ENCODE peak calls at places on chromosome 4, in seven cellular contexts. J is IMR-90, A is mesendoderm, I is mesenchymal stem cell, D is neuronal stem cell, F is H1, N is trophoblast cell. W is an unnamed sample.

GRCh38 chr4:109590841-109591357 is 30.9 kb downstream of the MCUB start:
- DNase-seq in N (peak), I (no peak), A (no peak), D (no peak), J (no peak), F (no peak), W (no peak)

GRCh38 chr4:77599378-77599777 is 6.2 kb upstream of the CXCL13 start:
- DNase-seq in F (no peak), I (peak), N (peak), A (peak), J (peak), D (no peak), W (peak)

GRCh38 chr4:111650553-111651183 is 494.6 kb upstream of the FAM241A start:
- DNase-seq in A (no peak), F (no peak), D (no peak), I (no peak), J (no peak), N (no peak), W (no peak)

GRCh38 chr4:147461161-147461560 is 19.7 kb upstream of the EDNRA start:
- DNase-seq in A (no peak), N (no peak), F (no peak), I (no peak), J (peak), D (no peak), W (no peak)

GRCh38 chr4:46389301-46389761 is 597 bp downstream of the GABRA2 start:
- DNase-seq in I (peak), A (peak), D (peak), J (no peak), N (no peak), F (peak), W (peak)

GRCh38 chr4:142201041-142201440 is 564.7 kb downstream of the IL15 start:
- DNase-seq in J (no peak), D (no peak), F (no peak), I (no peak), A (no peak), N (no peak), W (no peak)

GRCh38 chr4:142407569-142407968 is 438.5 kb downstream of the INPP4B start:
- DNase-seq in N (no peak), F (no peak), D (no peak), I (no peak), J (no peak), A (peak), W (no peak)

GRCh38 chr4:77695769-77696168 is 90.1 kb downstream of the CXCL13 start:
- DNase-seq in I (peak), A (peak), F (no peak), J (peak), D (no peak), N (no peak), W (no peak)

GRCh38 chr4:55256787-55257186 is 89.3 kb upstream of the SRD5A3 start:
- DNase-seq in N (no peak), D (no peak), I (peak), J (no peak), F (no peak), A (peak), W (no peak)

GRCh38 chr4:158873795-158874359 is 105.1 kb downstream of the FNIP2 start:
- DNase-seq in J (peak), N (peak), F (no peak), A (peak), I (peak), D (no peak), W (no peak)

GRCh38 chr4:29540439-29541102 is 1179.6 kb upstream of the PCDH7 start:
- DNase-seq in A (no peak), J (peak), D (no peak), F (no peak), I (peak), N (no peak), W (no peak)

GRCh38 chr4:33924239-33924638 is 2320.1 kb downstream of the ARAP2 start:
- DNase-seq in J (peak), N (no peak), D (peak), F (no peak), I (peak), A (peak), W (peak)

GRCh38 chr4:55498051-55498450 is 48.7 kb downstream of the CLOCK start:
- DNase-seq in I (no peak), F (no peak), N (no peak), J (peak), D (no peak), A (no peak), W (no peak)

GRCh38 chr4:118173956-118174355 is 139.7 kb downstream of the NDST3 start:
- DNase-seq in N (no peak), I (peak), D (no peak), J (peak), F (no peak), A (no peak), W (no peak)

GRCh38 chr4:107071108-107071507 is 35.0 kb upstream of the DKK2 start:
- DNase-seq in D (no peak), A (no peak), N (no peak), F (no peak), I (no peak), J (no peak), W (no peak)

GRCh38 chr4:13857800-13858199 is 230.3 kb upstream of the BOD1L1 start:
- DNase-seq in N (no peak), D (no peak), J (no peak), F (no peak), A (no peak), I (no peak), W (no peak)

GRCh38 chr4:84727491-84727890 is 144.6 kb downstream of the CDS1 start:
- DNase-seq in I (no peak), N (no peak), F (no peak), J (no peak), D (no peak), A (no peak), W (no peak)

GRCh38 chr4:78742300-78742699 is 33.9 kb upstream of the BMP2K start:
- DNase-seq in A (no peak), D (no peak), N (no peak), I (no peak), F (no peak), J (no peak), W (no peak)

GRCh38 chr4:10164877-10165283 is 48.3 kb upstream of the WDR1 start:
- DNase-seq in N (peak), I (peak), A (peak), D (peak), F (peak), J (peak), W (peak)

GRCh38 chr4:77959566-77960338 is 97.1 kb downstream of the MRPL1 start:
- DNase-seq in D (peak), N (peak), F (no peak), J (peak), I (peak), A (peak), W (no peak)

GRCh38 chr4:45629717-45630116 is 494.1 kb downstream of the GABRG1 start:
- DNase-seq in I (no peak), A (no peak), F (no peak), D (no peak), J (no peak), N (no peak), W (no peak)

GRCh38 chr4:42655921-42656735 is 777 bp downstream of the ATP8A1 start:
- DNase-seq in D (peak), A (peak), J (no peak), I (peak), N (no peak), F (peak), W (peak)

GRCh38 chr4:147683172-147683571 is 791 bp downstream of the PRMT9 start:
- DNase-seq in A (peak), I (peak), J (peak), D (no peak), N (no peak), F (no peak), W (no peak)

GRCh38 chr4:89704651-89705395 is 132.1 kb downstream of the SNCA start:
- DNase-seq in N (no peak), F (no peak), I (no peak), D (no peak), A (no peak), J (no peak), W (no peak)

GRCh38 chr4:78691971-78692814 is 84.0 kb upstream of the BMP2K start:
- DNase-seq in I (peak), N (peak), F (no peak), J (peak), D (no peak), A (peak), W (no peak)

GRCh38 chr4:14087459-14087858 is 459.9 kb upstream of the BOD1L1 start:
- DNase-seq in J (no peak), D (no peak), A (no peak), F (no peak), N (no peak), I (no peak), W (no peak)

GRCh38 chr4:150305995-150306394 is 227.8 kb downstream of the DCLK2 start:
- DNase-seq in N (no peak), F (no peak), I (peak), J (peak), A (no peak), D (no peak), W (no peak)

GRCh38 chr4:109355835-109356234 is 53.4 kb upstream of the COL25A1 start:
- DNase-seq in A (no peak), F (no peak), J (no peak), N (no peak), I (no peak), D (no peak), W (no peak)

GRCh38 chr4:139903845-139904244 is 238.2 kb downstream of the MGST2 start:
- DNase-seq in N (no peak), F (no peak), D (no peak), J (peak), I (no peak), A (no peak), W (no peak)

GRCh38 chr4:73836373-73837269 is at the start of gene CXCL6:
- DNase-seq in N (no peak), D (peak), J (no peak), I (peak), A (peak), F (peak), W (peak)

GRCh38 chr4:76950052-76950845 is 697 bp downstream of the SEPTIN11 start:
- DNase-seq in I (peak), A (peak), J (no peak), D (peak), F (peak), N (peak), W (no peak)

GRCh38 chr4:140976768-140977167 is 156.5 kb downstream of the RNF150 start:
- DNase-seq in I (no peak), D (no peak), J (no peak), F (no peak), N (no peak), A (no peak), W (no peak)

GRCh38 chr4:40455340-40455902 is 120.3 kb downstream of the CHRNA9 start:
- DNase-seq in I (no peak), D (no peak), J (no peak), N (peak), A (peak), F (no peak), W (no peak)

GRCh38 chr4:10281996-10282395 is 165.4 kb upstream of the WDR1 start:
- DNase-seq in F (no peak), N (no peak), J (no peak), D (no peak), A (no peak), I (no peak), W (no peak)

GRCh38 chr4:155900402-155900801 is 3.1 kb upstream of the TDO2 start:
- DNase-seq in N (no peak), F (no peak), I (peak), J (peak), D (no peak), A (peak), W (no peak)

GRCh38 chr4:89298788-89299152 is 8.8 kb downstream of the GPRIN3 start:
- DNase-seq in A (no peak), D (no peak), N (no peak), J (no peak), F (no peak), I (peak), W (no peak)

GRCh38 chr4:26330186-26330787 is 9.5 kb downstream of the RBPJ start:
- DNase-seq in J (peak), I (peak), F (no peak), N (no peak), D (no peak), A (peak), W (no peak)

GRCh38 chr4:102196221-102196620 is 149.1 kb downstream of the SLC39A8 start:
- DNase-seq in N (no peak), J (no peak), D (no peak), A (no peak), F (no peak), I (peak), W (no peak)

GRCh38 chr4:56773346-56773745 is 48.2 kb downstream of the SPINK2 start:
- DNase-seq in J (no peak), D (no peak), I (no peak), N (no peak), A (no peak), F (no peak), W (no peak)
- H4K8ac ChIP-seq in J (no peak), D (no peak), I (no peak), N (no peak), A (no peak), F (no peak), W (no peak)

GRCh38 chr4:184728858-184729257 is 5.0 kb downstream of the CENPU start:
- DNase-seq in J (peak), N (no peak), D (no peak), I (no peak), A (no peak), F (no peak), W (no peak)

GRCh38 chr4:184733654-184734524 is at the start of gene CENPU:
- DNase-seq in N (peak), F (peak), A (peak), J (peak), D (peak), I (peak), W (peak)

GRCh38 chr4:184732126-184732525 is 1.8 kb downstream of the CENPU start:
- DNase-seq in J (peak), F (no peak), A (no peak), I (no peak), D (no peak), N (no peak), W (no peak)

GRCh38 chr4:184727430-184727829 is 6.5 kb downstream of the CENPU start:
- DNase-seq in N (no peak), F (no peak), J (no peak), I (no peak), A (no peak), D (no peak), W (no peak)

DNA sequence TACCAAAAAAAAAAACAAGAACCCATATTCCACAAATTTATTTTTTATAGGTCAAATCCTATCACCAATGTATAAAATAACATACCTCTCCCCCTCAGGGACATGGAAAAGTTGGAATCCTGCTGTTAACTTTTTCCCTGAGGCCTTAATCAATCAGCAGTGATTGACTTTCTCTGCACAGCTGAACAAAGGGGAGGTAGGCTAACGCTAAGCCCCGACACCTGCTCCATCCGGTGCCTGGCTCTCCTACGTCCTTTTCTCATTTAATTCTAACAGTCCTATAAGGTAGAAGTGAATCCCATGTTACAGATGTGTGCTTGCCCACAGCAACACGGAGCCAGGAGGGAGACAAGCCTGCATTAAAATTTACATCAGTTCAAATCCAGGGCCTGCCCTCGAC is 2.8 kb downstream of the CENPU start:
- DNase-seq in F (no peak), A (no peak), I (no peak), N (no peak), J (no peak), D (no peak), W (no peak)
- H3K4ac ChIP-seq in F (no peak), A (no peak), I (no peak), N (no peak), J (no peak), D (no peak), W (no peak)

DNA sequence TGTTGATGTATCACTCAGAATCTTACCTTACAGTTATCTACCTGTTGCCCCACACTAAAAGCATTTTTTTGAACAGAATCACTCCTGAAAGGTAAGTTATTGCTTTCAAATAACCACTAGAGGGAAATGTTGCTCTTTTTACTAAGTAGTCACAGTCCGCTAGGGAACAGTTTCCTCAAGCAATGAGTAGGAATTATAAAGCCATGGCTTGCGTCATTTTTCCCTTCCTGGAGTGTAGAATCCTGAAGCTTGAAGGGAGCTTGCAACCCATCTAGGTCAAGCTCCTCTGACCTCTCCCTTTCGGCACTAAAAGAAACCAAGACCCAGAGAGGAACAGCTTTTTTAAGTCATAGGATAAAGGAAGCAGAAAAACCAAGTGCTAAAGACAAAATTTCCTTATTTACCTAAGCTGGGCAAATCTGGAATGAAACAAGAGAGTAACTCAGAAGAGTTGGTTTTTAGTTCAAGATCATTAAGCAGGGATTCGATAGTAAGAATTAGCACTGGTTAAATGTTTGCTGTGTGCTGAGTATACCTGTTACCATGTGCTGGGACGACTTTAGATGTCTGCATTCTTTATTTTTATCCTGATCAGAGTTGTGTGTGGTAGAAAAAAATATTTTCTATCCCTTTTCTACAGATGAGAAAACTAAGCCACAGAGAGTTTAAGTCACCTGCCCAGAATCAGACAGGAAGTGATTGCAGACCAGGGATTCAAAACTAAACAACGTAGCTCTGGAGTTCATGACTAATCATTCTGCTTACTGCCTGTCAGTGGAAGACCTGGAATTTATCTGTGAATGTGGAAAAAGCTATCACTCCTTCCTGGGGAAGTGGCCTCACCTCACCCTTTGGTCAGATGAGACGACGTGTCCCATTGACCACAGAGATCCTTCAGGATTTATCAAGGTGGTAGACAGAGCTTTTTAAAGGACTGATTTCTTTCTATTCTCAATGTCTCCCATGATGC is 631.5 kb downstream of the RAB28 start:
- DNase-seq in D (peak), N (peak), I (peak), A (peak), F (no peak), J (peak), W (peak)
- H4K8ac ChIP-seq in D (no peak), N (no peak), I (no peak), A (no peak), F (no peak), J (no peak), W (no peak)

DNA sequence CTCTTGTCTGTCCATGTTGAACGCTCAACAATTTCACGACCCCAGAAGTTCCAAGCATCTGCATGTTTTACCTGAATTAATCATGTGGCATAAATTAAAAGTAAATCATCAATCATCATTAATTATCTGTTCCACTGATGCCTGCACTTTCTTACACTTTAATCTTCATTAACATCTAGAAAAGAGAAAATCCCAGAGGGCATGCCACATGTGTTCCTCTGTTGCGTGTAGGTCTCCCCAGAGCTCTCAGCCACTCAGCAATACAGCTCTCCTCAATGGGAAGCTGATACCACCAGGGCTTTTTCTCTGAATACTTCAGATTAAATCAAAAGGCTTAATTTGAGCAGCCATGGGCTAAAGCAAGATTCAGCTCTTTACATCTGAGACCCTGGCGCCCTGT is 722.4 kb upstream of the TENM3 start:
- DNase-seq in N (no peak), D (no peak), A (no peak), F (no peak), J (no peak), I (no peak), W (no peak)
- H3K4ac ChIP-seq in N (no peak), D (no peak), A (no peak), F (no peak), J (no peak), I (no peak), W (no peak)

DNA sequence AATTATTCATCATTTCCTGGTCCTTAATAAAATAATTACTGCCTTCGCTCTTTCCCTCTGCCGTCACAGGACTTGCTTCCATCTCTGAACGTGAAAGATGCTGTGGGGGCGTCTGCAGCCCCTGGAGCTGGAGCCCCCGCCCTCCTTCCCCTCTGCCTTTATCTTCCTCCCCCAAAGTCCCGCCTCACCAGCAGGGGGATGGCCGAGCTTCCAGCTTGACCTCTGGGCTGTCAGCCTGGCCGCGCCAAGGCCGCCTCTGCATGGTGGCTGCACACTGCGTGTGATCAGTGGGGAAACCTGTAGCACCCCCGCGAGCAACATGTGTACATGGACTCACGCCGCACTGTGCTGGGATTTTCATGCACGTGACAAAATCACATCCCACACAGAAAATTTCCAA is 26.4 kb upstream of the PSAPL1 start:
- DNase-seq in I (no peak), D (no peak), J (no peak), A (no peak), F (peak), N (no peak), W (peak)
- H4K8ac ChIP-seq in I (no peak), D (no peak), J (no peak), A (no peak), F (no peak), N (no peak), W (no peak)

GRCh38 chr4:87414806-87415205 is 7.6 kb upstream of the NUDT9 start:
- DNase-seq in N (no peak), I (no peak), F (no peak), A (no peak), J (no peak), D (no peak), W (no peak)
- H3K4ac ChIP-seq in N (no peak), I (no peak), F (no peak), A (no peak), J (no peak), D (no peak), W (no peak)

GRCh38 chr4:36255575-36255974 is 11.3 kb upstream of the ARAP2 start:
- DNase-seq in A (no peak), N (peak), J (no peak), I (no peak), F (no peak), D (no peak), W (no peak)
- H4K8ac ChIP-seq in A (no peak), N (no peak), J (no peak), I (no peak), F (no peak), D (no peak), W (no peak)

W was measured in H9.